ENCODE peak calls at places on chromosomes 6 and 20, in nine cellular contexts. I is spleen; U is hepatocyte; Y is lower lobe of right lung; B is stomach; L is mammary epithelial cell; R is CD8-positive, alpha-beta memory T cell; P is brain microvascular endothelial cell; N is neural progenitor cell. H is an unnamed sample.

GRCh38 chr6:4370066-4370465 is 234.7 kb upstream of the ECI2 start:
- DNase-seq in R (no peak), N (no peak), U (no peak), I (no peak), P (peak), L (peak), B (no peak), Y (no peak), H (no peak)

GRCh38 chr6:154218336-154218735 is 138.3 kb downstream of the IPCEF1 start:
- DNase-seq in U (no peak), I (no peak), R (no peak), Y (no peak), N (no peak), B (no peak), L (no peak), P (no peak), H (no peak)

GRCh38 chr6:29968130-29968529 is 25.8 kb downstream of the HLA-A start:
- DNase-seq in Y (no peak), N (no peak), I (no peak), P (no peak), L (peak), U (no peak), B (no peak), R (no peak), H (no peak)

GRCh38 chr6:144582939-144583613 is 297.9 kb downstream of the UTRN start:
- DNase-seq in N (peak), L (no peak), R (no peak), Y (peak), U (peak), P (no peak), B (peak), I (peak), H (no peak)

GRCh38 chr6:136483906-136484305 is 66.3 kb downstream of the MAP7 start:
- DNase-seq in L (no peak), N (no peak), P (no peak), B (no peak), R (no peak), I (no peak), Y (no peak), U (no peak), H (no peak)

GRCh38 chr6:127956260-127956888 is 55.5 kb upstream of the THEMIS start:
- DNase-seq in I (no peak), B (no peak), Y (no peak), R (no peak), U (no peak), L (peak), P (no peak), N (peak), H (no peak)

GRCh38 chr6:132797975-132798819 is at the start of gene SLC18B1:
- DNase-seq in B (peak), U (peak), Y (peak), N (peak), I (peak), L (peak), P (peak), R (peak), H (peak)

GRCh38 chr6:35312076-35312762 is 14.6 kb downstream of the DEF6 start:
- DNase-seq in R (no peak), I (peak), N (no peak), Y (no peak), U (no peak), P (no peak), L (no peak), B (no peak), H (peak)

GRCh38 chr20:1891263-1892121 is 3.7 kb upstream of the SIRPA start:
- DNase-seq in U (no peak), Y (no peak), R (no peak), L (no peak), B (no peak), I (peak), P (no peak), N (no peak), H (no peak)

DNA sequence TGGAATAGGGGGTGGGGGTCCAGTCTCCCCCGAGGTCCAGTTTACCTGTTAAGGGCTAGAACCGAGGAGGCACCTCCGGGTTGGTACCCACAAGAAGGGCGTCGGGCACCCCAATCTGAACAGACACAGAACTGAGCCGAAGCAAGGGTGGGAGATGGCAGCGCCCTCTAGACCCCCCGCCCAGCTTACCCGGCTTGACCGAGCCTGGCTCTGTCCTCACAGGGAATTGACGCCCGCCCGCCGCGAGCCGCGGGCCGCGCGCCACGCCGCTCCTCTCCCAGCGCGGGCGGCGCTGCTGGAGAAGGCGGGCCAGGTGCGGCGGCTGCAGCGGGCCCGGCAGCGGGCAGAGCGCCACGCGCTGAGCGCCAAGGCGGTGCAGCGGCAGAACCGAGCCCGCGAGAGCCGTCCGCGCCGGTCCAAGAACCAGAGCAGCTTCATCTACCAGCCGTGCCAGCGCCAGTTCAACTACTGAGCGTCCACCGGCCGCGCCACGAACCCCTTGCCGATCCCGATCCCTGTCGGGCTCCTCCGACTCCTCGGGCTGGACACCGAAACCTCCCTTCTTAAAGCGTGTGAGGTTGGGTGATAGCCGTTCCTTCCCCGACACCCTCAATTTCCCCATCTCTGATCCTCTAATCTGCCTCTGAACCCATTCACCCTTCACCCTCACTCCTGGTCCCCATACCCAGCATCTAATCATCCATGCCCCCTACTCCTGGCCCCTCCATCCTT is 5.9 kb downstream of the TP53INP2 start:
- DNase-seq in N (peak), Y (peak), L (no peak), R (peak), U (peak), P (peak), I (peak), B (peak), H (peak)
- H3K27ac ChIP-seq in N (no peak), Y (peak), L (no peak), R (peak), U (peak), P (peak), I (peak), B (peak), H (peak)

GRCh38 chr6:52506502-52506875 is 70.4 kb downstream of the TRAM2 start:
- DNase-seq in Y (no peak), R (no peak), L (no peak), U (no peak), I (no peak), N (no peak), B (no peak), P (no peak), H (no peak)

GRCh38 chr6:52507557-52508260 is 69.2 kb downstream of the TRAM2 start:
- DNase-seq in L (peak), Y (no peak), N (no peak), P (peak), R (no peak), I (no peak), B (no peak), U (no peak), H (no peak)

GRCh38 chr6:52509281-52510212 is 67.3 kb downstream of the TRAM2 start:
- DNase-seq in L (peak), R (no peak), N (no peak), Y (no peak), P (peak), I (no peak), U (no peak), B (no peak), H (no peak)

GRCh38 chr6:52510213-52510562 is 66.7 kb downstream of the TRAM2 start:
- DNase-seq in B (no peak), Y (no peak), R (no peak), I (no peak), U (no peak), L (no peak), N (no peak), P (no peak), H (no peak)

GRCh38 chr6:52508261-52508739 is 68.6 kb downstream of the TRAM2 start:
- DNase-seq in U (no peak), B (no peak), L (no peak), R (no peak), P (no peak), Y (no peak), N (no peak), I (no peak), H (no peak)
- H3K27ac ChIP-seq in U (no peak), B (no peak), L (no peak), R (no peak), P (peak), Y (no peak), N (no peak), I (no peak), H (no peak)

GRCh38 chr6:111607279-111607678 is 1.6 kb upstream of the TRAF3IP2 start:
- DNase-seq in L (no peak), R (no peak), U (no peak), Y (no peak), I (no peak), P (no peak), B (no peak), N (no peak), H (no peak)
- H3K27ac ChIP-seq in L (no peak), R (no peak), U (no peak), Y (no peak), I (no peak), P (no peak), B (no peak), N (no peak), H (no peak)

GRCh38 chr20:50520222-50520877 is 10.2 kb downstream of the PTPN1 start:
- DNase-seq in B (no peak), I (no peak), L (no peak), Y (no peak), N (no peak), U (no peak), P (no peak), R (no peak), H (no peak)
- H3K27ac ChIP-seq in B (peak), I (peak), L (no peak), Y (peak), N (no peak), U (peak), P (no peak), R (peak), H (no peak)

GRCh38 chr6:21798468-21798867 is 204.9 kb downstream of the SOX4 start:
- DNase-seq in R (no peak), B (no peak), N (no peak), I (no peak), U (no peak), Y (no peak), P (no peak), L (no peak), H (no peak)
- H3K27ac ChIP-seq in R (no peak), B (no peak), N (no peak), I (no peak), U (no peak), Y (no peak), P (no peak), L (no peak), H (no peak)

DNA sequence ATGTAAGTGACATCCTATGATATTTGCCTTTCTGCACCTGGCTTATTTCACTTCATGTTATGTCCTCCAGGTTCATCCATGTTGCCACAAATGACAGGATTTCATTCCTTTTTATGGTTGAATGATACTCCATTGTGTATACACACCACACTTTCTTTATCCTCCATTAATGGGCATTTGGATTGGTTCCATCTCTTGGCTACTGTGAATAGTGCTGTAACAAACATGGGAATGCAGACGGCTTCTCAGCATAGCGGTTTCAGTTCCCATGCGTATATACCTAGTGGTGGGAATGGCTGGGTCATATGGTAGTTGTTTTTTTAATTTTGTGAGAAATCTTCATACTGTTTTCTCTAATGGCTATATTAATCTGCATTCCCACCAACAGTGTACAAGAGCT is 14.8 kb downstream of the MTHFD1L start:
- DNase-seq in R (no peak), U (no peak), Y (no peak), L (no peak), P (no peak), I (no peak), N (no peak), B (no peak), H (no peak)
- H3K27ac ChIP-seq in R (no peak), U (no peak), Y (no peak), L (no peak), P (peak), I (no peak), N (no peak), B (no peak), H (no peak)

GRCh38 chr6:140486468-140487361 is 1112.3 kb upstream of the CITED2 start:
- DNase-seq in R (no peak), B (no peak), U (no peak), I (no peak), Y (no peak), L (no peak), P (peak), N (no peak), H (no peak)
- H3K27ac ChIP-seq in R (no peak), B (peak), U (no peak), I (no peak), Y (no peak), L (no peak), P (peak), N (no peak), H (peak)

GRCh38 chr20:46222521-46223007 is 85.7 kb downstream of the CDH22 start:
- DNase-seq in R (no peak), U (peak), L (no peak), Y (no peak), B (peak), N (peak), I (no peak), P (no peak), H (no peak)

GRCh38 chr20:46219190-46219589 is 89.1 kb downstream of the CDH22 start:
- DNase-seq in Y (no peak), P (no peak), R (no peak), B (no peak), U (no peak), N (no peak), L (no peak), I (no peak), H (no peak)

GRCh38 chr20:46219920-46220319 is 88.4 kb downstream of the CDH22 start:
- DNase-seq in N (no peak), Y (no peak), U (no peak), L (no peak), R (no peak), P (no peak), I (no peak), B (no peak), H (no peak)

GRCh38 chr20:46220808-46221207 is 87.5 kb downstream of the CDH22 start:
- DNase-seq in B (no peak), P (no peak), Y (no peak), L (no peak), U (no peak), N (peak), I (no peak), R (no peak), H (no peak)

GRCh38 chr20:46221271-46221670 is 87.0 kb downstream of the CDH22 start:
- DNase-seq in P (no peak), L (no peak), N (peak), I (no peak), R (no peak), Y (no peak), U (no peak), B (no peak), H (no peak)
- H3K27ac ChIP-seq in P (no peak), L (no peak), N (peak), I (no peak), R (no peak), Y (no peak), U (no peak), B (no peak), H (no peak)